ENCODE peak calls at places on chromosomes 3 and 15, in eight cellular contexts. One of them, this sample, is unnamed. For H3K27me3, the result is how much of the 10 kb centered on the place peaks cover.

GRCh38 chr3:122940628-122941086 is 86.9 kb downstream of the SEMA5B start:
- DNase-seq in HepG2: no peak
- DNase-seq in AG04450: no peak
- DNase-seq in lung: no peak
- DNase-seq in psoas muscle: no peak
- DNase-seq in right atrium auricular region: no peak
- DNase-seq in body of pancreas: no peak
- DNase-seq in neural progenitor cell: no peak
- DNase-seq in this sample: no peak

GRCh38 chr3:37338500-37338899 is 164.1 kb upstream of the LRRFIP2 start:
- DNase-seq in HepG2: no peak
- DNase-seq in AG04450: no peak
- DNase-seq in lung: no peak
- DNase-seq in psoas muscle: no peak
- DNase-seq in right atrium auricular region: no peak
- DNase-seq in body of pancreas: no peak
- DNase-seq in neural progenitor cell: no peak
- DNase-seq in this sample: no peak

GRCh38 chr3:66565301-66565700 is 64.5 kb upstream of the LRIG1 start:
- DNase-seq in HepG2: no peak
- DNase-seq in AG04450: no peak
- DNase-seq in lung: no peak
- DNase-seq in psoas muscle: no peak
- DNase-seq in right atrium auricular region: no peak
- DNase-seq in body of pancreas: no peak
- DNase-seq in neural progenitor cell: no peak
- DNase-seq in this sample: no peak

GRCh38 chr3:82883072-82883471 is 1121.6 kb upstream of the GBE1 start:
- DNase-seq in HepG2: no peak
- DNase-seq in AG04450: no peak
- DNase-seq in lung: no peak
- DNase-seq in psoas muscle: no peak
- DNase-seq in right atrium auricular region: no peak
- DNase-seq in body of pancreas: no peak
- DNase-seq in neural progenitor cell: no peak
- DNase-seq in this sample: no peak

GRCh38 chr3:190024912-190025311 is 95.8 kb downstream of the P3H2 start:
- DNase-seq in HepG2: no peak
- DNase-seq in AG04450: no peak
- DNase-seq in lung: no peak
- DNase-seq in psoas muscle: no peak
- DNase-seq in right atrium auricular region: no peak
- DNase-seq in body of pancreas: no peak
- DNase-seq in neural progenitor cell: no peak
- DNase-seq in this sample: no peak

GRCh38 chr3:169053427-169053826 is 610.1 kb downstream of the MECOM start:
- DNase-seq in HepG2: no peak
- DNase-seq in AG04450: no peak
- DNase-seq in lung: no peak
- DNase-seq in psoas muscle: no peak
- DNase-seq in right atrium auricular region: no peak
- DNase-seq in body of pancreas: no peak
- DNase-seq in neural progenitor cell: no peak
- DNase-seq in this sample: no peak

GRCh38 chr15:20294651-20295237 is 246.9 kb downstream of the GOLGA6L6 start:
- DNase-seq in HepG2: no peak
- DNase-seq in AG04450: no peak
- DNase-seq in lung: peak
- DNase-seq in psoas muscle: peak
- DNase-seq in right atrium auricular region: peak
- DNase-seq in body of pancreas: no peak
- DNase-seq in neural progenitor cell: no peak
- DNase-seq in this sample: no peak

GRCh38 chr3:149547954-149548728 is 73.6 kb downstream of the TM4SF4 start:
- DNase-seq in HepG2: peak
- DNase-seq in AG04450: peak
- DNase-seq in lung: peak
- DNase-seq in psoas muscle: peak
- DNase-seq in right atrium auricular region: no peak
- DNase-seq in body of pancreas: peak
- DNase-seq in neural progenitor cell: no peak
- DNase-seq in this sample: no peak

GRCh38 chr15:62739082-62739481 is 303.5 kb upstream of the TPM1 start:
- DNase-seq in HepG2: no peak
- DNase-seq in AG04450: no peak
- DNase-seq in lung: no peak
- DNase-seq in psoas muscle: no peak
- DNase-seq in right atrium auricular region: no peak
- DNase-seq in body of pancreas: no peak
- DNase-seq in neural progenitor cell: no peak
- DNase-seq in this sample: no peak

GRCh38 chr15:60673918-60674558 is 195.1 kb upstream of the ICE2 start:
- DNase-seq in HepG2: peak
- DNase-seq in AG04450: peak
- DNase-seq in lung: peak
- DNase-seq in psoas muscle: peak
- DNase-seq in right atrium auricular region: peak
- DNase-seq in body of pancreas: peak
- DNase-seq in neural progenitor cell: no peak
- DNase-seq in this sample: peak

GRCh38 chr3:4245671-4246070 is 57.5 kb upstream of the SETMAR start:
- DNase-seq in HepG2: peak
- DNase-seq in AG04450: no peak
- DNase-seq in lung: no peak
- DNase-seq in psoas muscle: no peak
- DNase-seq in right atrium auricular region: no peak
- DNase-seq in body of pancreas: no peak
- DNase-seq in neural progenitor cell: peak
- DNase-seq in this sample: no peak

GRCh38 chr3:58474348-58474911 is 17.5 kb upstream of the KCTD6 start:
- DNase-seq in HepG2: peak
- DNase-seq in AG04450: no peak
- DNase-seq in lung: no peak
- DNase-seq in psoas muscle: no peak
- DNase-seq in right atrium auricular region: no peak
- DNase-seq in body of pancreas: peak
- DNase-seq in neural progenitor cell: no peak
- DNase-seq in this sample: no peak

GRCh38 chr15:75203908-75204263 is 2.2 kb downstream of the C15orf39 start:
- DNase-seq in HepG2: no peak
- DNase-seq in AG04450: no peak
- DNase-seq in lung: no peak
- DNase-seq in psoas muscle: no peak
- DNase-seq in right atrium auricular region: no peak
- DNase-seq in body of pancreas: no peak
- DNase-seq in neural progenitor cell: no peak
- DNase-seq in this sample: no peak

GRCh38 chr3:143851331-143852017 is 3.2 kb upstream of the SLC9A9 start:
- DNase-seq in HepG2: no peak
- DNase-seq in AG04450: no peak
- DNase-seq in lung: no peak
- DNase-seq in psoas muscle: no peak
- DNase-seq in right atrium auricular region: no peak
- DNase-seq in body of pancreas: no peak
- DNase-seq in neural progenitor cell: no peak
- DNase-seq in this sample: no peak

GRCh38 chr15:87816811-87817210 is 439.7 kb downstream of the NTRK3 start:
- DNase-seq in HepG2: no peak
- DNase-seq in AG04450: peak
- DNase-seq in lung: no peak
- DNase-seq in psoas muscle: no peak
- DNase-seq in right atrium auricular region: no peak
- DNase-seq in body of pancreas: no peak
- DNase-seq in neural progenitor cell: no peak
- DNase-seq in this sample: no peak

GRCh38 chr3:34998905-34999304 is 640.4 kb upstream of the ARPP21 start:
- DNase-seq in HepG2: no peak
- DNase-seq in AG04450: no peak
- DNase-seq in lung: no peak
- DNase-seq in psoas muscle: no peak
- DNase-seq in right atrium auricular region: no peak
- DNase-seq in body of pancreas: no peak
- DNase-seq in neural progenitor cell: no peak
- DNase-seq in this sample: no peak

GRCh38 chr15:60390931-60391501 is 6.8 kb downstream of the ANXA2 start:
- DNase-seq in HepG2: peak
- DNase-seq in AG04450: no peak
- DNase-seq in lung: peak
- DNase-seq in psoas muscle: peak
- DNase-seq in right atrium auricular region: peak
- DNase-seq in body of pancreas: peak
- DNase-seq in neural progenitor cell: peak
- DNase-seq in this sample: peak

DNA sequence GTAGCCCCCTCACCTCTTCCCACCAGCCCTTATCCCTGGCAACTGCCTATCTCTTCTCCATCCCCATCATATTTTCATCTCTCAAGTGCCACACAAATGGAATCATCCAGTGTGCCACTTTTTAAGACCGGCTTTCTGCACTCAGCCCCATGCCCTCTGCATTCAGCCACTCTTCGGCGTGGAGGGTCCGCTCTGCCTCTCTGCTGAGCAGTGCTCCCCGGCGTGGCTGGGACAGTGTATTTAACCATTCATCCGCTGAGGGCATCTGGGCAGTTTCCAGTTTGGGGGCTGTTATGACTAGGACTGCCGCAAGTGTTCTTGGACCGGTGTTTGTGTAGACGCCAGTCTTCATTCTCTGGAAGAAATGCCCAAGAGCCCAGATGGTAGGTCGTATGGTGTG is 21.0 kb downstream of the IQSEC1 start:
- DNase-seq in HepG2: no peak
- DNase-seq in AG04450: no peak
- DNase-seq in lung: no peak
- DNase-seq in psoas muscle: no peak
- DNase-seq in right atrium auricular region: no peak
- DNase-seq in body of pancreas: no peak
- DNase-seq in neural progenitor cell: no peak
- DNase-seq in this sample: no peak
- H3K27me3 ChIP-seq in HepG2: under half
- H3K27me3 ChIP-seq in AG04450: under half
- H3K27me3 ChIP-seq in lung: under half
- H3K27me3 ChIP-seq in psoas muscle: under half
- H3K27me3 ChIP-seq in right atrium auricular region: under half
- H3K27me3 ChIP-seq in body of pancreas: under half
- H3K27me3 ChIP-seq in neural progenitor cell: under half
- H3K27me3 ChIP-seq in this sample: under half

DNA sequence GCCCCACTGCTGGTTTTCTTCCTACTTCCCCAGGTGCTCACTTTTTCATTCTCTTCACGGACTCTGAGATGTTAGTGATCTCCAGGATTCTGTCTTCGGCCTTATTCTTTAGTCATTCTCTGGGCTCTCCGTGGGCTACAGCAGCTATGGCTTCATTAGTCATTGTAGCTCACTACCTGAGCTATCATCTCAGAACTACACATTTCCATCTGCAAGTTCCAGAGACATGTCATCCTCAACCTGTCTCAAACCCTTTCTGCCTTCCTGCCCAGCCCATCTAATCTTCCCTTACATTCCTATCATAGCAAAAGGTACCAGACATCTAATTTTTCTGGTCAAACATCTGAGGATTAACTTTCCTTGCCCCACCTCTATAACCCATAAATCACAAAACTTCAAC is 13.3 kb downstream of the TSPAN3 start:
- DNase-seq in HepG2: no peak
- DNase-seq in AG04450: no peak
- DNase-seq in lung: no peak
- DNase-seq in psoas muscle: no peak
- DNase-seq in right atrium auricular region: no peak
- DNase-seq in body of pancreas: no peak
- DNase-seq in neural progenitor cell: no peak
- DNase-seq in this sample: no peak
- H3K4me3 ChIP-seq in HepG2: no peak
- H3K4me3 ChIP-seq in AG04450: no peak
- H3K4me3 ChIP-seq in lung: no peak
- H3K4me3 ChIP-seq in psoas muscle: no peak
- H3K4me3 ChIP-seq in right atrium auricular region: no peak
- H3K4me3 ChIP-seq in body of pancreas: no peak
- H3K4me3 ChIP-seq in neural progenitor cell: no peak
- H3K4me3 ChIP-seq in this sample: no peak

DNA sequence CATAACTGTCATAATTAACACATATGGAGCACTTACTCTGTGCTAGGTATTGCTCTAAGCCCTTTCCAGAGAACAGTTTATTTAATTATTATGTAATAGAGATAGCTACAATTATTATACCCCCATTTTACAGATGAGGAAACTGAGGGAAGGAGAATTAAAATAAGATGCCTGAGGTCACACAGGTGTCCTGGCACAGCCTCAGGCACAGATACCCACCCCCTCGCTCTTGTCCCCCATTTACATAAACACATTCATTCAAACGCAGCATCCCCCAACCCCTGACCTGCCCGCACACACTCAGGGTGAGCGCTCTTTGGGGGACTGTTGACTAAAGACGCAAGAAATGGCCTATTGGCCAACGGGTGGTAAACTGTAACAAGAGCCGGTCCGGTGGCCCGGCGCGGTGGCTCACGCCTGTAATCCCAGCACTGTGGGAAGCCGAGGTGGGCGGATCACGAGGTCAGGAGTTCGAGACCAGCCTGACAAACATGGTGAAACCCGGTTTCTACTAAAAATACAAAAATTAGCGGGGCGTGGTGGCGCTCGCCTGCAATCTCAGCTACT is 2.1 kb upstream of the ISL2 start:
- DNase-seq in HepG2: no peak
- DNase-seq in AG04450: no peak
- DNase-seq in lung: no peak
- DNase-seq in psoas muscle: no peak
- DNase-seq in right atrium auricular region: no peak
- DNase-seq in body of pancreas: no peak
- DNase-seq in neural progenitor cell: no peak
- DNase-seq in this sample: no peak
- H3K27me3 ChIP-seq in HepG2: under half
- H3K27me3 ChIP-seq in AG04450: under half
- H3K27me3 ChIP-seq in lung: under half
- H3K27me3 ChIP-seq in psoas muscle: half or more
- H3K27me3 ChIP-seq in right atrium auricular region: under half
- H3K27me3 ChIP-seq in body of pancreas: under half
- H3K27me3 ChIP-seq in neural progenitor cell: half or more
- H3K27me3 ChIP-seq in this sample: under half

GRCh38 chr15:45131510-45131909 is 1.7 kb downstream of the DUOX1 start:
- DNase-seq in HepG2: peak
- DNase-seq in AG04450: no peak
- DNase-seq in lung: no peak
- DNase-seq in psoas muscle: no peak
- DNase-seq in right atrium auricular region: no peak
- DNase-seq in body of pancreas: no peak
- DNase-seq in neural progenitor cell: no peak
- DNase-seq in this sample: peak

GRCh38 chr15:45126535-45127158 is 3.0 kb downstream of the DUOXA1 start:
- DNase-seq in HepG2: peak
- DNase-seq in AG04450: no peak
- DNase-seq in lung: no peak
- DNase-seq in psoas muscle: no peak
- DNase-seq in right atrium auricular region: no peak
- DNase-seq in body of pancreas: peak
- DNase-seq in neural progenitor cell: peak
- DNase-seq in this sample: peak

GRCh38 chr15:45128971-45129639 is 574 bp downstream of the DUOXA1 start:
- DNase-seq in HepG2: no peak
- DNase-seq in AG04450: no peak
- DNase-seq in lung: no peak
- DNase-seq in psoas muscle: no peak
- DNase-seq in right atrium auricular region: no peak
- DNase-seq in body of pancreas: no peak
- DNase-seq in neural progenitor cell: peak
- DNase-seq in this sample: no peak

GRCh38 chr15:45130291-45131000 is 652 bp downstream of the DUOX1 start:
- DNase-seq in HepG2: no peak
- DNase-seq in AG04450: no peak
- DNase-seq in lung: no peak
- DNase-seq in psoas muscle: no peak
- DNase-seq in right atrium auricular region: no peak
- DNase-seq in body of pancreas: no peak
- DNase-seq in neural progenitor cell: no peak
- DNase-seq in this sample: no peak

GRCh38 chr15:45129651-45130129 is at the start of the genes DUOX1 and DUOXA1:
- DNase-seq in HepG2: no peak
- DNase-seq in AG04450: no peak
- DNase-seq in lung: peak
- DNase-seq in psoas muscle: peak
- DNase-seq in right atrium auricular region: no peak
- DNase-seq in body of pancreas: no peak
- DNase-seq in neural progenitor cell: peak
- DNase-seq in this sample: peak
- H3K4me3 ChIP-seq in HepG2: no peak
- H3K4me3 ChIP-seq in AG04450: no peak
- H3K4me3 ChIP-seq in lung: peak
- H3K4me3 ChIP-seq in psoas muscle: peak
- H3K4me3 ChIP-seq in right atrium auricular region: peak
- H3K4me3 ChIP-seq in body of pancreas: no peak
- H3K4me3 ChIP-seq in neural progenitor cell: peak
- H3K4me3 ChIP-seq in this sample: no peak

This sample was measured in small intestine.